ENCODE peak calls at places on chromosomes 6 and 20, in seven cellular contexts. N, A, Z, T, Y, W and O are unnamed samples.

GRCh38 chr6:42766163-42766670 is 15.6 kb upstream of the BICRAL start:
- DNase-seq in N (no peak), A (no peak), Z (no peak), T (peak; percentile 69), Y (no peak), W (no peak), O (no peak)

GRCh38 chr20:19568128-19568527 is 189.9 kb upstream of the RIN2 start:
- DNase-seq in N (no peak), A (no peak), Z (no peak), T (no peak), Y (no peak), W (no peak), O (no peak)

GRCh38 chr6:40349566-40350192 is 237.5 kb downstream of the LRFN2 start:
- DNase-seq in N (no peak), A (peak; percentile 2), Z (no peak), T (no peak), Y (no peak), W (no peak), O (no peak)

GRCh38 chr6:13917141-13917540 is 7.6 kb upstream of the RNF182 start:
- DNase-seq in N (no peak), A (no peak), Z (no peak), T (no peak), Y (no peak), W (no peak), O (no peak)

GRCh38 chr6:7615611-7616383 is 25.8 kb downstream of the SNRNP48 start:
- DNase-seq in N (peak; percentile 60), A (peak; percentile 56), Z (no peak), T (peak; percentile 63), Y (no peak), W (peak; percentile 55), O (peak; percentile 46)

GRCh38 chr6:104326173-104327001 is 533.3 kb downstream of the HACE1 start:
- DNase-seq in N (no peak), A (peak; percentile 11), Z (peak; percentile 30), T (peak; percentile 80), Y (no peak), W (no peak), O (no peak)

GRCh38 chr20:43716123-43716522 is 10.7 kb downstream of the GTSF1L start:
- DNase-seq in N (no peak), A (no peak), Z (no peak), T (no peak), Y (no peak), W (no peak), O (no peak)

GRCh38 chr20:61896058-61896961 is 169.4 kb downstream of the TAF4 start:
- DNase-seq in N (peak; percentile 31), A (peak; percentile 67), Z (no peak), T (peak; percentile 29), Y (no peak), W (peak; percentile 27), O (peak; percentile 38)

GRCh38 chr6:89044988-89045387 is 35.6 kb upstream of the PNRC1 start:
- DNase-seq in N (no peak), A (no peak), Z (peak; percentile 43), T (no peak), Y (no peak), W (no peak), O (no peak)

GRCh38 chr6:154567695-154568220 is 57.3 kb upstream of the CNKSR3 start:
- DNase-seq in N (no peak), A (no peak), Z (no peak), T (no peak), Y (no peak), W (peak; percentile 3), O (no peak)

GRCh38 chr6:33787336-33787953 is 1.5 kb downstream of the LEMD2 start:
- DNase-seq in N (peak; percentile 50), A (no peak), Z (no peak), T (peak; percentile 46), Y (no peak), W (no peak), O (no peak)

GRCh38 chr6:130598021-130598989 is 228.9 kb upstream of the SMLR1 start:
- DNase-seq in N (no peak), A (no peak), Z (no peak), T (no peak), Y (no peak), W (no peak), O (no peak)

GRCh38 chr6:38876470-38876869 is 161.4 kb downstream of the DNAH8 start:
- DNase-seq in N (no peak), A (peak; percentile 10), Z (no peak), T (peak; percentile 39), Y (no peak), W (no peak), O (no peak)

GRCh38 chr20:41048475-41049242 is 20.0 kb downstream of the TOP1 start:
- DNase-seq in N (peak; percentile 42), A (no peak), Z (no peak), T (no peak), Y (no peak), W (peak; percentile 36), O (no peak)

GRCh38 chr6:125781307-125781868 is 9.4 kb upstream of the NCOA7 start:
- DNase-seq in N (peak; percentile 65), A (peak; percentile 30), Z (peak; percentile 51), T (peak; percentile 43), Y (no peak), W (peak; percentile 45), O (no peak)

GRCh38 chr6:126805861-126806260 is 312.6 kb upstream of the RSPO3 start:
- DNase-seq in N (no peak), A (no peak), Z (no peak), T (no peak), Y (no peak), W (no peak), O (no peak)

GRCh38 chr6:3418521-3419060 is 38.3 kb downstream of the SLC22A23 start:
- DNase-seq in N (peak; percentile 73), A (no peak), Z (no peak), T (no peak), Y (no peak), W (no peak), O (no peak)

GRCh38 chr6:119022796-119023195 is 55.7 kb downstream of the FAM184A start:
- DNase-seq in N (no peak), A (no peak), Z (no peak), T (no peak), Y (no peak), W (no peak), O (no peak)

GRCh38 chr20:59214083-59214482 is 50.5 kb downstream of the ZNF831 start:
- DNase-seq in N (no peak), A (no peak), Z (no peak), T (no peak), Y (no peak), W (no peak), O (peak; percentile 90)

GRCh38 chr20:62494537-62494936 is 18.7 kb upstream of the GATA5 start:
- DNase-seq in N (no peak), A (no peak), Z (no peak), T (no peak), Y (no peak), W (no peak), O (no peak)

GRCh38 chr6:30612687-30613248 is 4.3 kb downstream of the PPP1R10 start:
- DNase-seq in N (no peak), A (no peak), Z (no peak), T (peak; percentile 77), Y (no peak), W (no peak), O (no peak)

GRCh38 chr6:130587778-130588520 is 222.1 kb downstream of the TMEM200A start:
- DNase-seq in N (no peak), A (no peak), Z (no peak), T (peak; percentile 93), Y (no peak), W (no peak), O (no peak)

GRCh38 chr20:45427236-45428149 is 11.6 kb downstream of the PIGT start:
- DNase-seq in N (peak; percentile 27), A (no peak), Z (no peak), T (no peak), Y (no peak), W (no peak), O (no peak)

GRCh38 chr6:86192123-86192522 is 549.4 kb upstream of the SYNCRIP start:
- DNase-seq in N (peak; percentile 13), A (no peak), Z (no peak), T (peak; percentile 15), Y (no peak), W (peak; percentile 48), O (no peak)

GRCh38 chr6:170369439-170369838 is 62.9 kb downstream of the FAM120B start:
- DNase-seq in N (no peak), A (no peak), Z (no peak), T (no peak), Y (no peak), W (no peak), O (no peak)

GRCh38 chr6:125658759-125659431 is 90.5 kb upstream of the HEY2 start:
- DNase-seq in N (no peak), A (no peak), Z (no peak), T (no peak), Y (no peak), W (no peak), O (no peak)

GRCh38 chr6:15754035-15754705 is 91.3 kb upstream of the DTNBP1 start:
- DNase-seq in N (no peak), A (no peak), Z (no peak), T (peak; percentile 28), Y (no peak), W (no peak), O (no peak)

GRCh38 chr20:44730441-44730840 is 15.2 kb upstream of the KCNK15 start:
- DNase-seq in N (no peak), A (no peak), Z (no peak), T (peak; percentile 81), Y (no peak), W (peak; percentile 67), O (peak; percentile 87)

GRCh38 chr6:23091795-23092194 is 522.4 kb downstream of the HDGFL1 start:
- DNase-seq in N (no peak), A (no peak), Z (no peak), T (peak; percentile 50), Y (no peak), W (no peak), O (no peak)

GRCh38 chr6:115898246-115898645 is 162.4 kb downstream of the FRK start:
- DNase-seq in N (no peak), A (no peak), Z (no peak), T (peak; percentile 9), Y (no peak), W (no peak), O (no peak)

GRCh38 chr6:136607204-136607931 is 57.1 kb upstream of the MAP7 start:
- DNase-seq in N (no peak), A (no peak), Z (no peak), T (peak; percentile 69), Y (no peak), W (peak; percentile 80), O (no peak)

GRCh38 chr6:170116643-170117042 is 174.2 kb downstream of the DLL1 start:
- DNase-seq in N (no peak), A (no peak), Z (no peak), T (no peak), Y (no peak), W (no peak), O (no peak)